ENCODE peak calls at places on chromosomes 11 and 22, in ten cellular contexts. J is HCEC 1CT, O is body of pancreas, R is GM12891, W is memory B cell, B is thoracic aorta, N is H4, Q is GM23248, I is T follicular helper cell, F is IMR-90. A is an unnamed sample.

GRCh38 chr22:20552913-20553401 is 45.5 kb downstream of the MED15 start:
- DNase-seq in F (peak; percentile 83), O (peak; percentile 44), Q (no peak), B (no peak), I (no peak), N (no peak), J (peak; percentile 72), W (no peak), R (no peak), A (no peak)

GRCh38 chr11:34342008-34342533 is 15.7 kb downstream of the ABTB2 start:
- DNase-seq in I (no peak), B (no peak), R (no peak), O (no peak), W (no peak), J (no peak), Q (peak; percentile 36), F (peak; percentile 38), N (no peak), A (no peak)

GRCh38 chr11:110984147-110984546 is 261.4 kb upstream of the POU2AF2 start:
- DNase-seq in Q (peak; percentile 58), F (peak; percentile 81), N (peak; percentile 79), O (no peak), R (no peak), J (peak; percentile 69), I (no peak), B (no peak), W (no peak), A (no peak)

GRCh38 chr11:69490516-69490915 is 9.1 kb downstream of the LINC01488 start:
- DNase-seq in R (no peak), W (no peak), I (no peak), B (no peak), J (no peak), N (no peak), F (no peak), O (no peak), Q (no peak), A (no peak)

GRCh38 chr11:16215352-16215751 is 141.0 kb downstream of the SOX6 start:
- DNase-seq in Q (peak; percentile 16), N (no peak), W (no peak), F (no peak), R (no peak), B (no peak), I (no peak), J (no peak), O (no peak), A (no peak)

GRCh38 chr22:20425821-20426615 is 11.6 kb downstream of the SCARF2 start:
- DNase-seq in I (no peak), B (no peak), Q (no peak), F (no peak), J (no peak), O (no peak), R (no peak), W (no peak), N (no peak), A (no peak)

GRCh38 chr11:8785998-8786397 is 103.4 kb downstream of the RPL27A start:
- DNase-seq in F (no peak), R (no peak), O (no peak), N (no peak), W (no peak), I (no peak), Q (no peak), B (no peak), J (no peak), A (peak; percentile 32)

GRCh38 chr11:64379817-64380709 is 21.1 kb downstream of the RPS6KA4 start:
- DNase-seq in W (no peak), B (no peak), F (no peak), R (no peak), J (no peak), N (no peak), O (no peak), I (no peak), Q (no peak), A (no peak)

A was measured in GM12865.